ENCODE peak calls at places on chromosomes 5 and 9, in ten cellular contexts. T is psoas muscle; K is H1; Y is cardiac muscle cell; W is effector memory CD4-positive, alpha-beta T cell; M is heart left ventricle; C is spleen; O is prostate gland; R is breast epithelium; E is left ventricle myocardium inferior. V is an unnamed sample.

GRCh38 chr5:124596595-124597388 is 149.6 kb downstream of the ZNF608 start:
- DNase-seq in T (no peak), K (no peak), Y (peak; percentile 76), W (no peak), M (no peak), C (no peak), O (no peak), R (no peak), E (no peak), V (no peak)

GRCh38 chr9:77177894-77178794 is 810 bp downstream of the VPS13A start:
- DNase-seq in T (peak; percentile 37), K (peak; percentile 69), Y (peak; percentile 38), W (peak; percentile 50), M (peak; percentile 34), C (peak; percentile 89), O (peak; percentile 12), R (no peak), E (peak; percentile 22), V (peak; percentile 78)

GRCh38 chr9:110923601-110924000 is 114.7 kb downstream of the LPAR1 start:
- DNase-seq in T (no peak), K (no peak), Y (no peak), W (no peak), M (no peak), C (no peak), O (no peak), R (no peak), E (no peak), V (no peak)

GRCh38 chr9:129284607-129285291 is 106.7 kb upstream of the IER5L start:
- DNase-seq in T (no peak), K (no peak), Y (no peak), W (no peak), M (no peak), C (peak; percentile 63), O (no peak), R (peak; percentile 8), E (no peak), V (peak; percentile 13)

GRCh38 chr5:56396634-56397033 is 163.5 kb upstream of the ANKRD55 start:
- DNase-seq in T (no peak), K (no peak), Y (no peak), W (no peak), M (no peak), C (no peak), O (no peak), R (no peak), E (no peak), V (no peak)

GRCh38 chr5:139903805-139904565 is 108.4 kb downstream of the PSD2 start:
- DNase-seq in T (peak; percentile 43), K (peak; percentile 78), Y (peak; percentile 12), W (no peak), M (no peak), C (peak; percentile 68), O (peak; percentile 28), R (no peak), E (no peak), V (peak; percentile 71)

GRCh38 chr5:77224672-77225355 is 14.3 kb downstream of the PDE8B start:
- DNase-seq in T (no peak), K (no peak), Y (peak; percentile 30), W (no peak), M (no peak), C (no peak), O (no peak), R (no peak), E (no peak), V (no peak)

GRCh38 chr9:99955606-99956005 is 49.2 kb downstream of the STX17 start:
- DNase-seq in T (no peak), K (no peak), Y (no peak), W (no peak), M (no peak), C (no peak), O (no peak), R (no peak), E (no peak), V (no peak)

GRCh38 chr9:15846611-15847010 is 293.8 kb downstream of the CCDC171 start:
- DNase-seq in T (no peak), K (no peak), Y (no peak), W (no peak), M (no peak), C (no peak), O (no peak), R (no peak), E (no peak), V (no peak)

GRCh38 chr9:32550046-32550608 is 2.0 kb upstream of the SMIM27 start:
- DNase-seq in T (no peak), K (no peak), Y (peak; percentile 35), W (no peak), M (no peak), C (no peak), O (no peak), R (no peak), E (no peak), V (no peak)

GRCh38 chr9:3136999-3137675 is 293.2 kb upstream of the PUM3 start:
- DNase-seq in T (no peak), K (no peak), Y (peak; percentile 6), W (no peak), M (no peak), C (no peak), O (no peak), R (no peak), E (no peak), V (no peak)

GRCh38 chr5:143021595-143021994 is 251.4 kb downstream of the ARHGAP26 start:
- DNase-seq in T (no peak), K (no peak), Y (no peak), W (no peak), M (no peak), C (no peak), O (no peak), R (no peak), E (no peak), V (no peak)

GRCh38 chr9:22049411-22049810 is 40.3 kb upstream of the CDKN2B start:
- DNase-seq in T (no peak), K (no peak), Y (peak; percentile 47), W (no peak), M (no peak), C (no peak), O (no peak), R (no peak), E (no peak), V (no peak)

GRCh38 chr5:130168211-130168610 is 263.9 kb downstream of the CHSY3 start:
- DNase-seq in T (no peak), K (no peak), Y (peak; percentile 63), W (no peak), M (no peak), C (no peak), O (no peak), R (no peak), E (no peak), V (no peak)

DNA sequence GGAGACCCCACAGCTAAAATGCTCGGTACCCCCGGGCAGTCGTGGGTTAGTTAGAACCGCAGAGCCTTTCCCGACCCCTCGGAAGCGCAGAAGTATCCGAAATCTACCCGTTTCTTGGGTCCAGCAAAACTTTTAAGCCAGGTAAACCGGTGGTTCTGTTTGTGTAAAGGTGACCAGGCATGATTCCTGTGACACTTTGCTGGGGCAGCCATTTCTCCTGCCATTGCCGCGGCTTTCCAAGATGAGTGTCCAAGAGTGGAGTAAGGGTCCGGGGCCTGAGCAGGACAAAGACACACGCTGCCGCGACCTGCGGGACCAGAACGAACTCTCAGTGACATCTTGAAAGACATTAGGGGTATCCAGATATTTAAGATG is 655 bp downstream of the MARVELD2 start:
- DNase-seq in T (no peak), K (no peak), Y (no peak), W (no peak), M (no peak), C (no peak), O (peak; percentile 41), R (peak; percentile 27), E (no peak), V (no peak)
- H3K4me3 ChIP-seq in T (peak overlapping the region; percentile 56), K (peak overlapping the region; percentile 93), Y (peak overlapping the region; percentile 43), W (peak overlapping the region; percentile 65), M (peak overlapping the region; percentile 57), C (peak overlapping the region; percentile 61), O (peak overlapping the region; percentile 79), R (peak overlapping the region; percentile 73), E (peak overlapping the region; percentile 74), V (peak overlapping the region; percentile 68)

DNA sequence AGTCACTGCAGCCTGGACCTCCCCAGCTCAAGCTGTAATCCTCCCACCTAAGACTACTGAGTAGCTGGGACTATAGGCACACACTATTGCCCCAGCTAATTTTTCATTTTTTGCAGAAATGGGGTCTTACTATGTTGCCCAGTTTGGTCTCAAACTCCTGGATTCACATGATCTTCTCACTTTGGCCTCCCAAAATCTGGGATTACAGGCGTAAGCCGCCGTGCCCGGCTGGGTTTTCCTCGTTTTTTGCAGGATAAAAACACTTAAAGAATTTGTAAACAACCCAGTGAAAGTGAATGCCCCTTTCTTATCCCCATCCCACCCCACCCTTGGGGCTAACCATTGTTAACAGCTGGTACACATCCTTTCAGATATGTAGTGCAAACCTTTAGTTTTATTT is 7.7 kb downstream of the CLTB start:
- DNase-seq in T (no peak), K (no peak), Y (no peak), W (no peak), M (no peak), C (no peak), O (no peak), R (no peak), E (no peak), V (no peak)
- H3K4me1 ChIP-seq in T (peaks cover 31% of the 10 kb centered on the region), K (no peaks in the 10 kb centered on the region), Y (no peaks in the 10 kb centered on the region), W (peaks cover 3% of the 10 kb centered on the region), M (peaks cover 10% of the 10 kb centered on the region), C (peaks cover 29% of the 10 kb centered on the region), O (no peaks in the 10 kb centered on the region), R (no peaks in the 10 kb centered on the region), E (peaks cover 73% of the 10 kb centered on the region), V (peaks cover 7% of the 10 kb centered on the region)

GRCh38 chr9:108724669-108725068 is 131.1 kb downstream of the ACTL7B start:
- DNase-seq in T (no peak), K (no peak), Y (peak; percentile 18), W (no peak), M (no peak), C (no peak), O (no peak), R (no peak), E (no peak), V (no peak)
- H3K27ac ChIP-seq in T (no peak overlapping the region), K (no peak overlapping the region), Y (no peak overlapping the region), W (no peak overlapping the region), M (no peak overlapping the region), C (no peak overlapping the region), O (no peak overlapping the region), R (no peak overlapping the region), E (no peak overlapping the region), V (no peak overlapping the region)

GRCh38 chr5:134079748-134080581 is 34.5 kb upstream of the TCF7 start:
- DNase-seq in T (no peak), K (no peak), Y (no peak), W (peak; percentile 45), M (no peak), C (peak; percentile 74), O (no peak), R (no peak), E (no peak), V (no peak)

GRCh38 chr5:134084166-134084565 is 30.3 kb upstream of the TCF7 start:
- DNase-seq in T (no peak), K (no peak), Y (no peak), W (no peak), M (no peak), C (no peak), O (no peak), R (no peak), E (no peak), V (no peak)

GRCh38 chr5:134083517-134083916 is 31.0 kb upstream of the TCF7 start:
- DNase-seq in T (no peak), K (no peak), Y (no peak), W (no peak), M (no peak), C (no peak), O (no peak), R (no peak), E (no peak), V (no peak)

GRCh38 chr5:134084570-134084969 is 29.9 kb upstream of the TCF7 start:
- DNase-seq in T (no peak), K (no peak), Y (no peak), W (no peak), M (no peak), C (no peak), O (no peak), R (no peak), E (no peak), V (no peak)

GRCh38 chr5:134082264-134082992 is 32.1 kb upstream of the TCF7 start:
- DNase-seq in T (no peak), K (no peak), Y (no peak), W (no peak), M (no peak), C (no peak), O (no peak), R (no peak), E (no peak), V (no peak)
- H3K4me3 ChIP-seq in T (no peak overlapping the region), K (no peak overlapping the region), Y (no peak overlapping the region), W (no peak overlapping the region), M (no peak overlapping the region), C (no peak overlapping the region), O (no peak overlapping the region), R (no peak overlapping the region), E (no peak overlapping the region), V (no peak overlapping the region)